ENCODE peak calls at places on chromosomes 5 and 9, in four cellular contexts. D is stomach, J is IMR-90, B is body of pancreas. Y is an unnamed sample.

GRCh38 chr9:90842984-90843383 is 41.4 kb downstream of the SYK start:
- DNase-seq in J (no peak), B (no peak), D (no peak), Y (no peak)

GRCh38 chr5:74034738-74035137 is 408.7 kb downstream of the ARHGEF28 start:
- DNase-seq in D (no peak), B (no peak), J (peak), Y (no peak)

GRCh38 chr9:20570756-20571155 is 51.5 kb downstream of the MLLT3 start:
- DNase-seq in B (no peak), J (peak), D (no peak), Y (no peak)

GRCh38 chr9:2053883-2054845 is 39.0 kb downstream of the SMARCA2 start:
- DNase-seq in D (peak), B (no peak), J (peak), Y (no peak)

GRCh38 chr9:27053369-27054057 is 48.0 kb upstream of the LRRC19 start:
- DNase-seq in D (no peak), B (no peak), J (peak), Y (no peak)

GRCh38 chr5:79109527-79110492 is 1.8 kb upstream of the BHMT start:
- DNase-seq in D (no peak), J (no peak), B (peak), Y (peak)

GRCh38 chr5:78920604-78921003 is 64.5 kb downstream of the ARSB start:
- DNase-seq in D (no peak), J (peak), B (no peak), Y (no peak)

GRCh38 chr9:26801772-26802171 is 90.8 kb downstream of the CAAP1 start:
- DNase-seq in J (no peak), D (no peak), B (no peak), Y (no peak)

GRCh38 chr9:130627051-130627450 is 37.3 kb upstream of the PRDM12 start:
- DNase-seq in J (no peak), B (no peak), D (no peak), Y (no peak)

GRCh38 chr9:129549684-129550083 is 71.2 kb downstream of the C9orf50 start:
- DNase-seq in D (no peak), J (no peak), B (no peak), Y (peak)

GRCh38 chr5:160467555-160468418 is 46.1 kb downstream of the PTTG1 start:
- DNase-seq in J (peak), B (peak), D (peak), Y (peak)

GRCh38 chr9:35657327-35658143 is at the start of gene RMRP:
- DNase-seq in J (peak), D (peak), B (peak), Y (peak)
- TF ChIP-seq POLR2A in J (no peak), D (no peak), B (peak), Y (peak)

GRCh38 chr5:61617039-61617438 is 285.0 kb downstream of the ZSWIM6 start:
- DNase-seq in B (no peak), D (no peak), J (no peak), Y (no peak)
- TF ChIP-seq POLR2A in B (no peak), D (no peak), J (no peak), Y (no peak)

DNA sequence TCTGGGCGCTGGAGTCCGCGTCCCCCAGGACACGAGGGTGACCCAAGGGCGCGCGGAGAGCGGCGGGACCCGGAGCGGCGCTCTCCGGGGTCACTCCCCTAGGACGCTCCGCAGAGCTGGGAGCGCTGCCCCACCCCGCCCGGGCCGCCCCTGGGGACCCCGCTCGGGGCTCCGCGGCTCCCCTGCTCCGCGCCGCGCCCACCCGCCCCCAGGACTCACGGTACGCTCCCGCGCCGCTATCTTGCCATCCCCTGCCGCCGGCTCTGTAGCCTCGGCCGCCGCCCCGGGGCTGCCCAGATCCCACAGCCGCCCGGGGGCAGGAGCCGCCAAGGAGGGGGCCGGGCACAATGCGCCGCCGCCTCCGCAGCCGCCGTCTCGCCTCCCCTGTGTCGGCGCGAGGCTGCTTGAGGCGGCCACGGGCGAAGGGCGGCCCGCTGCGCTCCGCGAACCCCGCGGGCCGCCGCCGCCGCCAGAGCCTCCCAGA is 289 bp downstream of the LIFR start:
- DNase-seq in B (peak), D (no peak), J (no peak), Y (no peak)
- TF ChIP-seq POLR2A in B (no peak), D (no peak), J (peak), Y (no peak)

DNA sequence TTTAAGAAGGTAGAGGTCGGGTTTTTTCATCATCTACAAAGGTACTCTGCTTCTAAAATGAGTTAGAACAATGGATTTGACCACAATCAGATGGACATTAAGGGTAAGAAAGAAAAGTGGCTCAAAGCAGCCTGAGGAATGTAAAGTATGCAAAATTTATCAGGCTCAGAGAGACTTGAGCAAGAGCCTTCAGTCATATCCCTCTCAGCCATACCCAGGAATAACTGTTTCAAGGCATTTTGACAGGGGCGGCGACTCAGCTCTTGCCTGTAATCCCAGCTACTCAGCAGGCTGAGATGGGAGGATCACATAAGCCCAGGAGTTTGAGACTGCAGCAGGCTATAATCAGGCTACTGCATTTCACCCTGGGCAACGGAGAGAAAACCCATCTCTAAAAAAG is 38.8 kb upstream of the ANXA2R start:
- DNase-seq in B (no peak), J (peak), D (no peak), Y (no peak)
- TF ChIP-seq POLR2A in B (no peak), J (no peak), D (no peak), Y (no peak)